ENCODE peak calls at places on chromosomes 4 and X, in ten cellular contexts. H, E, A, G, S, L, O, W, F and K are unnamed samples.

GRCh38 chr4:54961357-54961975 is 163.9 kb downstream of the KDR start:
- DNase-seq in W (peak; percentile 2), H (peak; percentile 26), G (no peak), O (no peak), E (peak; percentile 52), L (no peak), S (no peak), A (no peak), F (no peak), K (no peak)

GRCh38 chr4:148443550-148444295 is 1.5 kb upstream of the NR3C2 start:
- DNase-seq in L (peak; percentile 68), A (peak; percentile 36), S (peak; percentile 89), W (no peak), F (no peak), G (no peak), H (no peak), E (no peak), O (no peak), K (peak; percentile 50)

GRCh38 chr4:110629780-110630500 is 7.1 kb upstream of the PITX2 start:
- DNase-seq in F (no peak), E (no peak), H (no peak), S (no peak), L (no peak), A (no peak), W (no peak), O (no peak), G (no peak), K (no peak)

GRCh38 chrX:151754042-151754419 is 19.5 kb downstream of the CNGA2 start:
- DNase-seq in G (no peak), L (no peak), W (peak; percentile 11), E (peak; percentile 8), F (no peak), O (no peak), H (no peak), A (no peak), S (peak; percentile 61), K (peak; percentile 21)

GRCh38 chr4:92506933-92507332 is 203.2 kb downstream of the GRID2 start:
- DNase-seq in A (no peak), G (no peak), E (no peak), S (no peak), F (no peak), O (no peak), H (no peak), W (no peak), L (no peak), K (no peak)

GRCh38 chrX:138740361-138740760 is 28.8 kb upstream of the FGF13 start:
- DNase-seq in H (no peak), A (no peak), G (no peak), L (no peak), W (no peak), S (no peak), F (no peak), O (no peak), E (no peak), K (no peak)

GRCh38 chr4:79855081-79855480 is 217.9 kb downstream of the ANTXR2 start:
- DNase-seq in G (no peak), E (peak; percentile 8), A (no peak), L (no peak), F (no peak), O (no peak), H (no peak), S (no peak), W (no peak), K (no peak)

GRCh38 chr4:68451246-68452211 is 4.3 kb downstream of the TMPRSS11E start:
- DNase-seq in H (no peak), S (no peak), G (no peak), O (no peak), A (no peak), W (no peak), E (peak; percentile 4), L (no peak), F (no peak), K (no peak)

GRCh38 chr4:24963277-24963676 is 50.4 kb upstream of the CCDC149 start:
- DNase-seq in S (no peak), F (no peak), L (no peak), A (no peak), E (no peak), O (no peak), G (no peak), W (no peak), H (no peak), K (no peak)

GRCh38 chr4:6806924-6807676 is 24.6 kb downstream of the KIAA0232 start:
- DNase-seq in L (no peak), O (no peak), A (no peak), W (no peak), F (no peak), G (no peak), S (no peak), H (no peak), E (peak; percentile 29), K (no peak)

GRCh38 chr4:176187610-176188009 is 7.8 kb downstream of the SPATA4 start:
- DNase-seq in L (no peak), S (no peak), E (peak; percentile 66), H (no peak), A (no peak), F (no peak), O (no peak), G (peak; percentile 1), W (no peak), K (no peak)

GRCh38 chrX:134807039-134807729 is 148.9 kb upstream of the PLAC1 start:
- DNase-seq in E (peak; percentile 95), A (peak; percentile 72), H (peak; percentile 81), S (peak; percentile 95), W (peak; percentile 77), G (peak; percentile 80), O (peak; percentile 92), F (peak; percentile 45), L (peak; percentile 87), K (peak; percentile 96)
- TF ChIP-seq POLR2A in E (peak; percentile 85), A (no peak), H (peak; percentile 68), S (no peak), W (peak; percentile 28), G (peak; percentile 31), O (no peak), F (no peak), L (peak; percentile 67), K (no peak)

DNA sequence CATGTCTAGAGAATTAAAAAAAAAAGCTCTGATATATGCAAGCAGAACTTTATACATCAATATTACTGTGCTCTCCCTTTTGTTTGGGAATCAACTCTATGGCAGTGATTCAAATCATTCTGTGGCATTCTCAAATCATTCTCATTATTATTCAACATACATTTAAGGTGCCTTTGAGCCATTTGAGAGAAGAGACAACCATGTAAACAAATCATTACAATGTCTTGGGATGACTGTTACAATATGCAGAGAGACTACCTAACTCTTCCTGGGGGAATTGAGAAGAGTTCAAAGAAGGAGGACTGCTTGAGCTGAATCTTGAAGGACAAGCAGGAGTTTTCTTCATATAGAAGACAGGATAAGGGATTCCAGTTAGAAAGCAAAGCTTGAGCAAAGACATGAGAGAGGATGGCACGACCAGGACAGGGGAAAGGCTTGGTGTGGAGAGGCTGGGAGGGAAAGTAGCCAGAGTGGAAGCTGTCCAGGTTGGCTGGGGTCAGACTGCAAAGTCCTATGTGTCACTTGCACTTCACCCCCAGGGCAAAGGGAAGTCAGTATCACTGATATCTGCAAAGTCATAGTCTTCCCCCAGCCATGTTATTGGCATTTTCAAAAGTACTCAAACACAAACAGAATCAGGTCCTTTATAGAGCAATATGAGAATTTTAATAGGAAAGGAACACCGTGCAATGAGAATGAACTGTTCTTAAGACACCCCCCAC is 9.0 kb downstream of the SEC24D start:
- DNase-seq in L (no peak), H (no peak), F (no peak), G (peak; percentile 6), W (no peak), A (no peak), E (no peak), S (no peak), O (no peak), K (no peak)
- TF ChIP-seq POLR2A in L (no peak), H (no peak), F (no peak), G (no peak), W (no peak), A (no peak), E (no peak), S (no peak), O (no peak), K (no peak)

DNA sequence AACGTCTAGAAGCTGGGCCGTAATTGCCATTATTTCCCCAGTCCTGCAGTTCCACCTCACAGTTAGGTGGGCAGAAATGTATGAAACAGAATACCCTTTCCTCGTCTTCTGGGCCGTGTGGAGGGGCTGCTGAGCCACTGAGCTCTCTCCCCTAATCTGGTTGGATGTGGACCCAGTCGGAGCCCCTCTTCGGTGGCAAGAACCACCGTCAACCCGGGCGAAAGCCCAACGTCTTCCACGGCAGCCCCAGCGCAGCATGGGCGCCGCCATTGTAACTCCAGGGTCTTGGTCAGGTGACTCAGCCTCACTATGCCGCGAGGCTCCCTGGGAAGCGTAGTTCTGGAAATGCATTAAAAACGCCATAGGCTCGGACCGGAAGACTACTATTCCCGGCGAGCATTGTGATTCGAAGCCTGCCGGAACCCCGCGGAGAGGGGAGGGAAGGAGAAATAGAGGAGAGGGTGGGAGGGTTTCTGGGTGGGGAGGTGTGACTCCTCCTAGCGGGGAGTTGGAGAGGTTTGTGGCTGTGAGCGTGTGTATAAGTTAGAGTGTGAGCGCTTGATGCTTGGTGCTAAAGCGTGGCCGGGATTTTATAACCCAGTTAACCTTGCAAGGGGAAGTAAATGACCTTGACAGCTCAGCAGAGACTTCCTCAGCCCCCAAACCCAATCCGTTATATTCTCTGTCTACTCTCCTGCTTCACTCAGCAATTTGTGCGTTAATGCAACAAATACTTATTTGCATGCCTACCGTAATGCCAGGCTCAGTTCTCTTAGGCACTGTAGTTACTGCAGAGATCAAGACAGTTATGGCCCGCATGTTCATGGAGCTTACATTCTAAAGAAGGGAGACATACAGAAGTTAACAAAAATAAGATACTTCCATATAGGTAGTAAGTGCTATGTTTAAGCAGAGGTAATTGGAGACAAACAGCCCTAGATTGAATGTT is at the start of gene GATB:
- DNase-seq in E (peak; percentile 96), H (peak; percentile 89), L (peak; percentile 91), A (peak; percentile 92), F (peak; percentile 74), W (peak; percentile 85), S (peak; percentile 96), O (peak; percentile 94), G (peak; percentile 97), K (peak; percentile 93)
- TF ChIP-seq POLR2A in E (peak; percentile 91), H (peak; percentile 88), L (no peak), A (peak; percentile 39), F (no peak), W (no peak), S (no peak), O (no peak), G (peak; percentile 67), K (no peak)

GRCh38 chrX:48677456-48678030 is 6.1 kb upstream of the WAS start:
- DNase-seq in G (peak; percentile 67), E (no peak), S (peak; percentile 71), W (no peak), O (no peak), F (no peak), H (no peak), A (no peak), L (no peak), K (no peak)

GRCh38 chrX:48676893-48677270 is 6.7 kb upstream of the WAS start:
- DNase-seq in A (no peak), E (no peak), S (no peak), O (no peak), H (no peak), W (peak; percentile 10), G (no peak), F (no peak), L (no peak), K (no peak)

GRCh38 chrX:48681539-48682183 is 1.9 kb upstream of the WAS start:
- DNase-seq in S (peak; percentile 65), O (no peak), G (no peak), W (no peak), F (no peak), E (no peak), H (no peak), A (no peak), L (no peak), K (no peak)

GRCh38 chrX:48676106-48676892 is 7.3 kb upstream of the WAS start:
- DNase-seq in S (peak; percentile 94), H (peak; percentile 98), W (peak; percentile 95), A (peak; percentile 85), L (peak; percentile 88), G (peak; percentile 84), F (peak; percentile 45), O (peak; percentile 94), E (peak; percentile 75), K (peak; percentile 89)
- TF ChIP-seq POLR2A in S (peak; percentile 6), H (peak; percentile 76), W (peak; percentile 64), A (peak; percentile 8), L (peak; percentile 41), G (peak; percentile 87), F (no peak), O (no peak), E (no peak), K (peak; percentile 77)